ENCODE peak calls at places on chromosomes 7 and 10, in seven cellular contexts. O is A549, U is IMR-90, L is suprapubic skin, W is body of pancreas, X is uterus, F is heart left ventricle. T is an unnamed sample.

GRCh38 chr7:276230-276835 is 13.6 kb upstream of the FOXL3 start:
- DNase-seq in O (no peak), U (no peak), L (no peak), W (no peak), X (no peak), F (peak), T (no peak)

GRCh38 chr10:2589226-2589625 is 478.1 kb upstream of the PFKP start:
- DNase-seq in O (no peak), U (no peak), L (no peak), W (no peak), X (no peak), F (no peak), T (no peak)

GRCh38 chr7:137942459-137943115 is 59.3 kb downstream of the CREB3L2 start:
- DNase-seq in O (no peak), U (peak), L (no peak), W (no peak), X (peak), F (no peak), T (no peak)

GRCh38 chr7:5390918-5391317 is 32.7 kb downstream of the TNRC18 start:
- DNase-seq in O (no peak), U (no peak), L (no peak), W (no peak), X (no peak), F (no peak), T (no peak)

GRCh38 chr7:140475747-140476333 is 3.5 kb downstream of the MKRN1 start:
- DNase-seq in O (peak), U (peak), L (no peak), W (peak), X (peak), F (no peak), T (no peak)

GRCh38 chr10:73413108-73413527 is 740 bp downstream of the ANXA7 start:
- DNase-seq in O (peak), U (no peak), L (no peak), W (peak), X (no peak), F (no peak), T (peak)

GRCh38 chr7:151351967-151352366 is 10.4 kb downstream of the NUB1 start:
- DNase-seq in O (no peak), U (no peak), L (no peak), W (no peak), X (no peak), F (no peak), T (no peak)

GRCh38 chr10:118925404-118925803 is 104.1 kb upstream of the NANOS1 start:
- DNase-seq in O (no peak), U (no peak), L (no peak), W (no peak), X (no peak), F (no peak), T (no peak)

GRCh38 chr10:3098689-3099088 is 31.3 kb downstream of the PFKP start:
- DNase-seq in O (no peak), U (no peak), L (no peak), W (no peak), X (no peak), F (no peak), T (no peak)

GRCh38 chr10:96656839-96657238 is 63.5 kb downstream of the PIK3AP1 start:
- DNase-seq in O (no peak), U (no peak), L (no peak), W (peak), X (no peak), F (no peak), T (no peak)

GRCh38 chr7:42932861-42933591 is 850 bp downstream of the MRPL32 start:
- DNase-seq in O (no peak), U (peak), L (no peak), W (peak), X (no peak), F (peak), T (no peak)

GRCh38 chr10:4837551-4837950 is 11.5 kb downstream of the AKR1E2 start:
- DNase-seq in O (no peak), U (no peak), L (no peak), W (no peak), X (no peak), F (no peak), T (no peak)

GRCh38 chr7:85186083-85186520 is 754 bp downstream of the SEMA3D start:
- DNase-seq in O (peak), U (peak), L (peak), W (no peak), X (no peak), F (peak), T (no peak)

GRCh38 chr7:103915958-103916357 is 73.5 kb downstream of the RELN start:
- DNase-seq in O (no peak), U (peak), L (no peak), W (no peak), X (no peak), F (no peak), T (no peak)

GRCh38 chr7:116159711-116160110 is 50.6 kb upstream of the TES start:
- DNase-seq in O (no peak), U (no peak), L (no peak), W (no peak), X (no peak), F (no peak), T (no peak)

GRCh38 chr10:120459185-120459584 is 2.2 kb downstream of the PLPP4 start:
- DNase-seq in O (no peak), U (no peak), L (no peak), W (no peak), X (no peak), F (no peak), T (no peak)

GRCh38 chr7:41656357-41656756 is 46.5 kb downstream of the INHBA start:
- DNase-seq in O (no peak), U (peak), L (no peak), W (no peak), X (no peak), F (no peak), T (no peak)

GRCh38 chr7:31772211-31772610 is 85.2 kb downstream of the PPP1R17 start:
- DNase-seq in O (no peak), U (no peak), L (no peak), W (no peak), X (no peak), F (no peak), T (no peak)
- H3K4me3 ChIP-seq in O (no peak), U (no peak), L (no peak), W (no peak), X (no peak), F (no peak), T (no peak)

DNA sequence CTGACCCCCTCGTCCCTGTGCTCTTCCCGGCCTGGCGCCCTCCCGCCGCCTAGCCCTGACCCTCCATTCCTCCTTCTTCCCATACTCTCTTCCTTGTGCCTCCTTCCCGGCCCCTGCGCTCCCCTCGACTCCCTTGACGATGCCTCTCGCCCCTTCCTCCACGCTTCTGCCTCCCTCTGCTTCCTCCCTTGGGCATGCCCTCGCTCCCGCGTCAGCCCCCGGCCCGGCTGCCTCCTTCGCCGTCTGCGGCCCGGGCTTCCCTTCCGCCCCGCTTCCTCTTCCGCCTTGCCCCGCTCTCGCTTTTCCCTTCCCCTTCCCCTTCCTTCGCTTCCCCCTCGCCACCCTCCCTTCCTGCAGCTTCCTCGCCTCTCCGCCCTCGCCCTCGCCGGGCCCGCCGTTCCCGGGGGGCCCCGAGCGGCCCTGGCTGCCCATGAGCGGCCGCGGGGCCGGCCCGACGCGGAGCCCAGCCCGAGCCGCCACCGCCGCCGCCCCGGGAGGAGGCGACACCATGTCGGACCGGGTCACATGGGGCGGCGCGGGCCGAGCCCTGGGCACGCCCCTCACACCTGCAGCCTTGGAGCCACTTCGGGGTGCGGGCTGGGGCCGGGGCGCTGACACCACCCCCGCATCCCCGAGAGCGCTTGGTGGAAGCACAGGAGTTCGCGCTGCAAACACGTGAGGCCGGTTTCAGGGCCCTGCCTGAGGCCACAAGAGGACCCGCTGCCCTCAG is at the start of gene FBXW4:
- DNase-seq in O (peak), U (peak), L (peak), W (peak), X (peak), F (peak), T (peak)
- TF ChIP-seq POLR2A in O (peak), U (peak), L (peak), W (peak), X (peak), F (peak), T (peak)

GRCh38 chr10:11609052-11609451 is 2.4 kb downstream of the USP6NL start:
- DNase-seq in O (no peak), U (no peak), L (no peak), W (no peak), X (no peak), F (no peak), T (no peak)
- H3K4me3 ChIP-seq in O (no peak), U (no peak), L (no peak), W (no peak), X (no peak), F (no peak), T (no peak)

DNA sequence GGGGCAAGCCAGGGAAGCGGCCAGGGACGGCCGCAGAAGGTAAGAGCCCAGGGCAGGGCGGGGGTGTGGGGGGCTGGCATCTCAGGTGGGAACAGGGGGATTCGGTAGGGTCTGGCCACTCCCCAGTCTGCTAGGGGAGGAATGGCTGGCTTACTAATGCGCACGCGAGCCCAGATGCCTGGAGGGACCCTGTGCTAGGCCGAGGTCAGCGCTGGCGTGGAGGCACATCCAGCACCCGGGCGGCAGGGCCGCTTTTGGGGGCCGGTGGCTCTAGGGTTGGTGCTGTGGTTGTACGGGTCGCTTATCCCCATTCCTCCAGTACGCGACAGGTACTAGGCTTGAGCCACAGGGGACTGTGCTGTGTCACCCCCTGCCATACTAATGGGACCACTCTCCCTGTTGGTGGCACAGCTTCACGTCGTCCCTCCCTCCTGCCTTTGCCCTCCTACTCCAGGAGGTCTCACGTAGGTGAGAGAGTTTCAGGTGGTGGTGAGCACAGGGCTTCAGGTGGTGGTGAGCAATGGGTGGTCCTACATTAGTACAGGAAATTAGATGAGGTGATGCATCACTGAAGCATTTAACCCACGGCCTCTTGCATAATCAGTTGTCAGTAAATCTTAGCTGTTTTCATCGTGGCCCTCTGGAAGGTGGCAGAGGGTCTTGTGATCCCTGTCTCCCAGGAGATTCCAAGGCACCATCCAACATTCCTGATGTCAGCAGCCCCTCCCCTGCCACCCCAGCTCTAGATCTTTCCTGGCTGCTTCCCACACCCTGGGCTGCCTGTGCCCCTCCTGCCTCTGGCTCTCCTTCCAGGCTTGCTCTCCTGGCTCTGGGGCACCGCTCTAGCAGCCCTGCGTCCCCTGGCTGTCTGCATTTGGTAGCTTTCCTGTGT is 981 bp downstream of the AEBP1 start:
- DNase-seq in O (no peak), U (peak), L (no peak), W (no peak), X (peak), F (no peak), T (no peak)
- TF ChIP-seq POLR2A in O (no peak), U (no peak), L (no peak), W (no peak), X (no peak), F (no peak), T (no peak)

DNA sequence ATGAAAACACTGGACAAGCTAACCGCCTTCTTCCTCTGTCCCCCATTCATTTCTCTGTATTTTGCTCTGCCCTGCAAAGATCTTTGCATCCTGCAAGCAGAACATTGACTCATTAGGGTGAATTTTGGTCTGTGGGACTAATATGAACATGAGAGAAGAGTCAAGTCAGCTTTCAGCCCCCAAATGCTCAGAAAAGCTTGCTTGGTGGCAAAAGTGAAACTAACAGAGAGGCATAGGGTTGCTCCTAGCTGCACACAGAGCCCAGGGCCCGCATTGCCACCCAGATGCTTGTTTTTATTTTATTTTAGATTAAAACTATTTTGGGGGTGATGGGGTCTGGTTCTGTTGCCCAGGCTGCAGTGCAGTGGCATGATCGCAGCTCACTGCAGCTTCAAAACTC is 88.6 kb upstream of the LYZL1 start:
- DNase-seq in O (no peak), U (peak), L (no peak), W (no peak), X (no peak), F (no peak), T (no peak)
- H3K4me3 ChIP-seq in O (no peak), U (peak), L (no peak), W (no peak), X (no peak), F (no peak), T (no peak)

DNA sequence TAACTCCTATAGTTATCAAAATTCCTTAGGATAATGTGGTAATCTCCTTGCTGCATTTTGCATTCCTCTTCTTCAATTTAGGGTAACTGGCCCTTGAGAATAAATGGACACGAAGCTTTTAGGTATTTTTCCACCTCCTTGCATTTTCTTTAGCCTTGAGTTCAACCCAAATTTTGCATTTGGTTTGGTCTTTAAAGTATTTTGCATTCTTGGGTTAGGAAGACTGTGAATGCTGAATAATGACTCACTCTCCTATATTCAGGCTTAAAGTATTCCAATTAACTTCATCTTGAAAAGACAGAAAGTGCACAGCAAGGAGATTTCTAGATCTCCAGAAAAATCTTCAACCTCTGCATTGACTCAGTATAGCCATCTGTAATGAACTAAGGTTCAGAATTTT is 47.3 kb downstream of the TFPI2 start:
- DNase-seq in O (no peak), U (peak), L (no peak), W (no peak), X (no peak), F (no peak), T (no peak)
- TF ChIP-seq POLR2A in O (no peak), U (no peak), L (no peak), W (no peak), X (no peak), F (no peak), T (no peak)

GRCh38 chr7:47636111-47636692 is 54.3 kb upstream of the TNS3 start:
- DNase-seq in O (no peak), U (no peak), L (no peak), W (peak), X (no peak), F (no peak), T (no peak)

GRCh38 chr7:47638679-47639306 is 56.9 kb upstream of the TNS3 start:
- DNase-seq in O (no peak), U (peak), L (no peak), W (peak), X (peak), F (no peak), T (no peak)

GRCh38 chr7:47635091-47636090 is 53.5 kb upstream of the TNS3 start:
- DNase-seq in O (peak), U (no peak), L (no peak), W (peak), X (peak), F (peak), T (peak)

GRCh38 chr7:47634273-47634672 is 52.4 kb upstream of the TNS3 start:
- DNase-seq in O (no peak), U (peak), L (no peak), W (no peak), X (no peak), F (no peak), T (no peak)

GRCh38 chr7:47636693-47637175 is 54.8 kb upstream of the TNS3 start:
- DNase-seq in O (no peak), U (no peak), L (no peak), W (no peak), X (no peak), F (no peak), T (no peak)
- H3K4me3 ChIP-seq in O (peak), U (no peak), L (peak), W (no peak), X (no peak), F (no peak), T (no peak)

GRCh38 chr7:130887182-130888016 is 153.4 kb upstream of the KLF14 start:
- DNase-seq in O (no peak), U (peak), L (no peak), W (no peak), X (no peak), F (no peak), T (no peak)
- TF ChIP-seq POLR2A in O (no peak), U (peak), L (no peak), W (no peak), X (no peak), F (no peak), T (no peak)

DNA sequence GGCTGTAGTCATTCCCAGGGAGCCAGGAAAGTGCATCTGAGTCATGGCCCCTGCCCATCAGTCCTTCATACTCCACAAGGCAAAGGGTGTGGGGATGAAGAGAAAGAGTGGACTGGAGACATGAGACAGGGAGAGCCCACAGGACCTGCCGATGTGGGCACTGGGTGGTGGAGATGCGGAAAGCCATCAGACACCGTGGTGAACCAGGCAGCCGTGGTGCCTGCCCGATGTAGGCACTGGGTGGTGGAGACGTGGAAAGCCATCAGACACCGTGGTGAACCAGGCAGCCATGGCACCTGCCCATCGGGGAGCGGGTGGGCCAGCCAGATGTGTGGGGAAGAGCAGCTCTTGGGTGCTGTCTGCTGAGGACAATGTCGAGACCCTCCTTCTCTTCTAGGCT is 58.6 kb downstream of the AFAP1L2 start:
- DNase-seq in O (no peak), U (no peak), L (no peak), W (no peak), X (no peak), F (no peak), T (no peak)
- H3K4me3 ChIP-seq in O (no peak), U (no peak), L (no peak), W (no peak), X (no peak), F (no peak), T (no peak)

T was measured in Peyer's patch.